ENCODE peak calls at places on chromosomes 2 and 18, in four cellular contexts. One of them, this sample, is unnamed.

GRCh38 chr2:207173651-207174050 is 7.9 kb upstream of the KLF7 start:
- DNase-seq in HepG2: no peak
- DNase-seq in K562: no peak
- DNase-seq in GM12878: no peak
- DNase-seq in this sample: no peak

GRCh38 chr2:9225806-9226205 is 19.2 kb downstream of the ASAP2 start:
- DNase-seq in HepG2: no peak
- DNase-seq in K562: no peak
- DNase-seq in GM12878: no peak
- DNase-seq in this sample: no peak

GRCh38 chr2:10977003-10977402 is 65.3 kb downstream of the KCNF1 start:
- DNase-seq in HepG2: no peak
- DNase-seq in K562: no peak
- DNase-seq in GM12878: no peak
- DNase-seq in this sample: no peak

GRCh38 chr2:39275016-39275415 is 31.2 kb upstream of the CDKL4 start:
- DNase-seq in HepG2: no peak
- DNase-seq in K562: no peak
- DNase-seq in GM12878: no peak
- DNase-seq in this sample: no peak

GRCh38 chr18:45792551-45793294 is 32.8 kb upstream of the SIGLEC15 start:
- DNase-seq in HepG2: no peak
- DNase-seq in K562: no peak
- DNase-seq in GM12878: no peak
- DNase-seq in this sample: no peak

GRCh38 chr2:190837417-190837816 is 43.2 kb upstream of the GLS start:
- DNase-seq in HepG2: no peak
- DNase-seq in K562: no peak
- DNase-seq in GM12878: no peak
- DNase-seq in this sample: no peak

GRCh38 chr18:8863427-8863826 is 158.1 kb downstream of the MTCL1 start:
- DNase-seq in HepG2: no peak
- DNase-seq in K562: no peak
- DNase-seq in GM12878: no peak
- DNase-seq in this sample: no peak

GRCh38 chr2:121699421-121700328 is 37.0 kb downstream of the NIFK start:
- DNase-seq in HepG2: peak; percentile 52
- DNase-seq in K562: peak; percentile 34
- DNase-seq in GM12878: peak; percentile 60
- DNase-seq in this sample: no peak

GRCh38 chr2:15860760-15861159 is 79.6 kb upstream of the MYCN start:
- DNase-seq in HepG2: no peak
- DNase-seq in K562: no peak
- DNase-seq in GM12878: no peak
- DNase-seq in this sample: no peak

GRCh38 chr2:45004569-45005181 is 4.6 kb downstream of the SIX2 start:
- DNase-seq in HepG2: no peak
- DNase-seq in K562: no peak
- DNase-seq in GM12878: no peak
- DNase-seq in this sample: peak; percentile 56

GRCh38 chr18:61085751-61086150 is 247.5 kb upstream of the CDH20 start:
- DNase-seq in HepG2: no peak
- DNase-seq in K562: no peak
- DNase-seq in GM12878: no peak
- DNase-seq in this sample: no peak

GRCh38 chr2:240412211-240412830 is 23.1 kb upstream of the GPC1 start:
- DNase-seq in HepG2: no peak
- DNase-seq in K562: no peak
- DNase-seq in GM12878: no peak
- DNase-seq in this sample: peak; percentile 26

GRCh38 chr2:120833127-120833675 is 97.5 kb downstream of the GLI2 start:
- DNase-seq in HepG2: no peak
- DNase-seq in K562: no peak
- DNase-seq in GM12878: no peak
- DNase-seq in this sample: peak; percentile 39

GRCh38 chr2:111702809-111703196 is 181.2 kb downstream of the ANAPC1 start:
- DNase-seq in HepG2: no peak
- DNase-seq in K562: no peak
- DNase-seq in GM12878: no peak
- DNase-seq in this sample: no peak

GRCh38 chr2:166013878-166014277 is 60.3 kb upstream of the TTC21B start:
- DNase-seq in HepG2: no peak
- DNase-seq in K562: no peak
- DNase-seq in GM12878: no peak
- DNase-seq in this sample: no peak
- TF ChIP-seq ETV6 in HepG2: no peak
- TF ChIP-seq ETV6 in K562: no peak
- TF ChIP-seq ETV6 in GM12878: no peak
- TF ChIP-seq ETV6 in this sample: no peak

GRCh38 chr2:119431976-119432881 is 575 bp downstream of the TMEM37 start:
- DNase-seq in HepG2: no peak
- DNase-seq in K562: no peak
- DNase-seq in GM12878: no peak
- DNase-seq in this sample: peak; percentile 35
- TF ChIP-seq MAX in HepG2: no peak
- TF ChIP-seq MAX in K562: no peak
- TF ChIP-seq MAX in GM12878: no peak
- TF ChIP-seq MAX in this sample: no peak

DNA sequence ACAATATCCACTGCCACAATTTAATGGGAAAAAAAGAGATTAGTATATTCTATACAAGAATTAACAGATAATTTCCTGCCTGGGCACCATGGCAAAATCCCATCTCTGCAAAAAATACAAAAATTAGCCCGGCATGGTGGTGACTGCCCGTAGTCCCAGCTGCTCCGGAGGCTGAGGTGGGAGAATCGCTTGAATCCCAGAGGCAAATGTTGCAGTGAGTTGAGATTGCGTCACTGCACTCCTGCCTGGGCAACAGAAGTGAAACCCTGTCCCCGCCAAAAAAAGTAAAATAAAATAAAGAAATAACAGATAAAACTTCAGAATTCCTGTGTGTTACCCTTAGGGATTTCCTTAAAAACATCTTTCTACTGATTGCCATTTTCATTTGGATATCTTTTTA is 1194.8 kb upstream of the PIK3C3 start:
- DNase-seq in HepG2: no peak
- DNase-seq in K562: no peak
- DNase-seq in GM12878: no peak
- DNase-seq in this sample: no peak
- TF ChIP-seq CBFB in HepG2: no peak
- TF ChIP-seq CBFB in K562: no peak
- TF ChIP-seq CBFB in GM12878: no peak
- TF ChIP-seq CBFB in this sample: no peak

DNA sequence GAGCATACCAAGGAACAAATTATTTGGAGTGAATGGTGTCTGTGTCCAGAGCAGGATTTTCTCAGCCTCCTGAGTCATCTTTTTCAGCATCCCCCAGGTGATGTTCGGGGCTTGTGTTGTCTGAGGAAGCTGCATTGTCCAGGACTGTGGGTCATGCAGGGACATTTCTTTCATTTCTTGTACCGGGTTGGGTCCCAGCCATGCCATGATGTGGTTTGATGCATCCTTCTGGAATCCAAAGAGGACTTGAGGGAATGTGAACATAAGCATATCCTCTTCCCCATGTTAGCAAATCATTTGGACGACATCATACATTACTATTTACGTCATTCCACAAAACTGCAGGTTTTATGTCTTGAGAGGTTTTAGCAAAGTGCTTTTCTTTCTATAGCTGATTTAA is 797.8 kb downstream of the CCDC85A start:
- DNase-seq in HepG2: no peak
- DNase-seq in K562: no peak
- DNase-seq in GM12878: no peak
- DNase-seq in this sample: no peak
- TF ChIP-seq ETV6 in HepG2: no peak
- TF ChIP-seq ETV6 in K562: no peak
- TF ChIP-seq ETV6 in GM12878: no peak
- TF ChIP-seq ETV6 in this sample: no peak

GRCh38 chr2:43052944-43053306 is 173.5 kb downstream of the ZFP36L2 start:
- DNase-seq in HepG2: no peak
- DNase-seq in K562: no peak
- DNase-seq in GM12878: no peak
- DNase-seq in this sample: no peak

GRCh38 chr2:43055086-43055912 is 171.1 kb downstream of the ZFP36L2 start:
- DNase-seq in HepG2: no peak
- DNase-seq in K562: no peak
- DNase-seq in GM12878: no peak
- DNase-seq in this sample: no peak

GRCh38 chr2:43052204-43052943 is 174.0 kb downstream of the ZFP36L2 start:
- DNase-seq in HepG2: peak; percentile 73
- DNase-seq in K562: peak; percentile 27
- DNase-seq in GM12878: no peak
- DNase-seq in this sample: no peak

GRCh38 chr2:43055985-43056384 is 170.4 kb downstream of the ZFP36L2 start:
- DNase-seq in HepG2: no peak
- DNase-seq in K562: no peak
- DNase-seq in GM12878: no peak
- DNase-seq in this sample: no peak

DNA sequence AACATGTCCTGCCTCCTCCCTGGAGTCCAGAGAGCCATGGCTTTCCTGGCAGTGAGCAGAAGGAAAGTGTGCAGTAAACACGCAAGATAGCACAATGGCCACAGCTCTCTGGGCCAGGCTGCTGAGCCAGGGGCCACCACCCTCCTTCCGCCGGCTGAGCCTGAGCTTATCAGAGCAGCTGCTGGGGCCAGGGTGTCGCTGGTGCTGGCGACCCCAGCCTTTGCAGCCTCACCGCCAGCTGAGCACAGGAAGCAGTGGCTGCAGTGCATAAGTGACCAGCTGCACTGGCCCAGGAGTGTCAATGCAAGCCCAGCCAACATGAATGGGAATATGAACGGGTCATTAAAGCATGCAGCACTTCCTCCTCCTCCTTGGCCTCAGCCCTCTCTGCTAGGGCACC is 172.0 kb downstream of the ZFP36L2 start:
- DNase-seq in HepG2: no peak
- DNase-seq in K562: peak; percentile 61
- DNase-seq in GM12878: no peak
- DNase-seq in this sample: no peak
- TF ChIP-seq MAX in HepG2: no peak
- TF ChIP-seq MAX in K562: no peak
- TF ChIP-seq MAX in GM12878: no peak
- TF ChIP-seq MAX in this sample: no peak

This sample was measured in WTC11.